ENCODE peak calls at places on chromosomes 3 and 15, in nine cellular contexts. Y is mesendoderm; R is heart right ventricle; O is A549; N is CD4-positive, CD25-positive, alpha-beta regulatory T cell; C is PC-9; P is colonic mucosa; Z is SJSA1; I is spleen. U is an unnamed sample. For H3K4me1, the result is how much of the 10 kb centered on the place peaks cover.

GRCh38 chr3:15557511-15557946 is 36.0 kb upstream of the COLQ start:
- DNase-seq in O (peak), C (peak), R (no peak), N (peak), Z (peak), I (no peak), P (peak), Y (peak), U (peak)

GRCh38 chr3:113148307-113148703 is 63.1 kb upstream of the BOC start:
- DNase-seq in C (peak), O (no peak), Z (no peak), I (no peak), Y (no peak), P (peak), R (no peak), N (no peak), U (no peak)

GRCh38 chr15:52620496-52620895 is 51.7 kb upstream of the ARPP19 start:
- DNase-seq in N (no peak), O (no peak), C (no peak), P (no peak), R (no peak), I (no peak), Z (no peak), Y (no peak), U (no peak)

GRCh38 chr3:13191016-13191415 is 117.8 kb upstream of the IQSEC1 start:
- DNase-seq in C (no peak), P (no peak), R (no peak), Z (no peak), Y (no peak), N (no peak), I (no peak), O (no peak), U (no peak)

GRCh38 chr15:52483712-52484111 is 45.0 kb downstream of the MYO5A start:
- DNase-seq in C (no peak), P (no peak), I (no peak), O (no peak), Z (peak), Y (no peak), R (no peak), N (no peak), U (no peak)

GRCh38 chr15:36053746-36054145 is 507.8 kb upstream of the DPH6 start:
- DNase-seq in P (no peak), C (no peak), I (no peak), R (no peak), Y (no peak), N (no peak), O (no peak), Z (no peak), U (no peak)

GRCh38 chr15:63833246-63833696 is 477 bp downstream of the HERC1 start:
- DNase-seq in Z (no peak), C (peak), Y (peak), R (peak), P (peak), O (no peak), I (peak), N (peak), U (peak)

GRCh38 chr15:80476036-80476435 is 71.9 kb downstream of the ARNT2 start:
- DNase-seq in Y (no peak), I (no peak), O (no peak), Z (no peak), R (no peak), P (no peak), C (no peak), N (no peak), U (no peak)

GRCh38 chr3:58659051-58659675 is 7.4 kb downstream of the FAM3D start:
- DNase-seq in P (peak), C (peak), O (peak), Y (peak), Z (no peak), R (no peak), I (no peak), N (no peak), U (no peak)

GRCh38 chr3:45786801-45787495 is 9.4 kb downstream of the SLC6A20 start:
- DNase-seq in R (no peak), N (no peak), O (no peak), P (peak), Y (no peak), Z (no peak), C (no peak), I (no peak), U (no peak)

GRCh38 chr3:71247948-71248315 is 335.6 kb downstream of the FOXP1 start:
- DNase-seq in Y (no peak), P (no peak), I (no peak), R (no peak), O (no peak), Z (no peak), N (no peak), C (no peak), U (no peak)

GRCh38 chr15:65056868-65057548 is 10.8 kb downstream of the RASL12 start:
- DNase-seq in O (peak), I (no peak), Y (no peak), R (no peak), N (no peak), C (peak), P (peak), Z (peak), U (no peak)

GRCh38 chr3:52228266-52228665 is 2.8 kb upstream of the TLR9 start:
- DNase-seq in C (no peak), P (no peak), I (no peak), N (no peak), Y (no peak), R (no peak), Z (no peak), O (no peak), U (no peak)

GRCh38 chr3:143736651-143737050 is 111.6 kb downstream of the SLC9A9 start:
- DNase-seq in C (no peak), Y (no peak), O (no peak), P (no peak), I (no peak), R (no peak), Z (no peak), N (no peak), U (no peak)

GRCh38 chr3:158330820-158331219 is 220.9 kb downstream of the RSRC1 start:
- DNase-seq in R (no peak), I (no peak), Y (peak), O (no peak), P (no peak), N (no peak), C (no peak), Z (no peak), U (no peak)

GRCh38 chr3:192186508-192186907 is 540.8 kb downstream of the FGF12 start:
- DNase-seq in Z (no peak), C (no peak), Y (no peak), N (no peak), I (no peak), O (no peak), R (no peak), P (no peak), U (no peak)

GRCh38 chr3:182490601-182491485 is 302.5 kb upstream of the ATP11B start:
- DNase-seq in N (no peak), Y (peak), P (peak), C (peak), O (peak), R (no peak), Z (peak), I (no peak), U (no peak)

GRCh38 chr15:82651708-82652107 is 4.5 kb upstream of the CPEB1 start:
- DNase-seq in N (no peak), Z (no peak), C (no peak), P (no peak), I (no peak), O (no peak), R (no peak), Y (no peak), U (no peak)

GRCh38 chr3:23113455-23114171 is 89.5 kb upstream of the UBE2E2 start:
- DNase-seq in Z (no peak), I (no peak), Y (no peak), O (peak), N (no peak), R (no peak), C (no peak), P (no peak), U (no peak)

GRCh38 chr15:45134046-45134445 is 4.3 kb downstream of the DUOX1 start:
- DNase-seq in Z (no peak), Y (no peak), C (no peak), O (no peak), R (no peak), N (no peak), I (no peak), P (no peak), U (no peak)

GRCh38 chr3:120180731-120181412 is 86.6 kb upstream of the GSK3B start:
- DNase-seq in Y (no peak), P (no peak), C (no peak), O (no peak), N (no peak), R (no peak), I (no peak), Z (no peak), U (no peak)

GRCh38 chr3:84959470-84960380 is 936 bp downstream of the CADM2 start:
- DNase-seq in Z (no peak), P (no peak), I (peak), O (no peak), Y (peak), R (no peak), C (no peak), N (no peak), U (no peak)

GRCh38 chr3:29426302-29427226 is 145.7 kb downstream of the RBMS3 start:
- DNase-seq in C (no peak), Y (no peak), N (no peak), I (no peak), R (no peak), O (no peak), P (no peak), Z (no peak), U (no peak)

GRCh38 chr15:56245871-56246814 is 2.5 kb upstream of the RFX7 start:
- DNase-seq in C (peak), O (peak), Z (peak), N (peak), R (peak), P (peak), Y (peak), I (peak), U (peak)

GRCh38 chr15:56244237-56244810 is 645 bp upstream of the RFX7 start:
- DNase-seq in N (no peak), P (peak), Y (peak), O (peak), Z (peak), R (peak), C (peak), I (peak), U (peak)

GRCh38 chr15:56243774-56244236 is at the start of gene RFX7:
- DNase-seq in R (peak), O (peak), C (peak), Y (peak), I (peak), P (peak), N (peak), Z (no peak), U (peak)

GRCh38 chr15:56243117-56243773 is 434 bp downstream of the RFX7 start:
- DNase-seq in R (peak), O (peak), C (peak), N (peak), I (peak), Y (peak), Z (peak), P (peak), U (peak)

GRCh38 chr15:56244811-56245576 is 1.3 kb upstream of the RFX7 start:
- DNase-seq in C (peak), P (peak), Y (peak), R (peak), I (peak), Z (peak), O (no peak), N (peak), U (peak)
- H3K4me1 ChIP-seq in C (under half), P (under half), Y (under half), R (under half), I (under half), Z (under half), O (under half), N (under half), U (under half)

DNA sequence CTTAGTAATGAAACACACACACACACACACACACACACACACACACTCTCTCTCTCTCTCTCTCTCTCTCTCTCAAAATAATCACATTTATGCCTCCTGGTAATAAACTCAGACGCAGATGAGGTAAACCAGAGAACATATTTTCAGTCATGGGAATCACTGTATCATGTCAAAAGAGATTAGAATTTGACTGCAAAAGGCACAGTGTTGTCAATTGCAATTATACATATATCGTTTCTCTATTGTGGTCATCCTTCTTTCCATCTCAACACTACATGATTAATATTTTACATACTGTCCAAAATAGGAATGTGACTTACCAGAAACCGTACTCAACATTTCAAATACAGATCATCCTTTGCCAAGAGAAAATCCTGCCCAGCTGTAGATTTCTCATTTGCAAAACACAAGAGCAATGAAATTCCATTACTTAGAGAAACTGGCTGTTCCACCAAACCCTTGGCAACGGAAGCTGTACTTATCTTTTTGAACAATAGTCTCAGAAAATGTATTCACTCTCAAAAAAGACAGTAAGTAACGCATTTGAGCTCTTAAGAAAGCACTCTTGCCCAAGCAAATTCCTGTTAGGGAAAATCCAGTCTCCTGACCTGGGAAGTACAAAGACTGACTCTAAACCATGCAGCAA is 24.3 kb downstream of the PDZRN3 start:
- DNase-seq in C (no peak), R (no peak), N (no peak), P (no peak), O (no peak), I (no peak), Z (no peak), Y (no peak), U (no peak)
- H3K27ac ChIP-seq in C (no peak), R (no peak), N (no peak), P (no peak), O (no peak), I (no peak), Z (no peak), Y (no peak), U (no peak)

DNA sequence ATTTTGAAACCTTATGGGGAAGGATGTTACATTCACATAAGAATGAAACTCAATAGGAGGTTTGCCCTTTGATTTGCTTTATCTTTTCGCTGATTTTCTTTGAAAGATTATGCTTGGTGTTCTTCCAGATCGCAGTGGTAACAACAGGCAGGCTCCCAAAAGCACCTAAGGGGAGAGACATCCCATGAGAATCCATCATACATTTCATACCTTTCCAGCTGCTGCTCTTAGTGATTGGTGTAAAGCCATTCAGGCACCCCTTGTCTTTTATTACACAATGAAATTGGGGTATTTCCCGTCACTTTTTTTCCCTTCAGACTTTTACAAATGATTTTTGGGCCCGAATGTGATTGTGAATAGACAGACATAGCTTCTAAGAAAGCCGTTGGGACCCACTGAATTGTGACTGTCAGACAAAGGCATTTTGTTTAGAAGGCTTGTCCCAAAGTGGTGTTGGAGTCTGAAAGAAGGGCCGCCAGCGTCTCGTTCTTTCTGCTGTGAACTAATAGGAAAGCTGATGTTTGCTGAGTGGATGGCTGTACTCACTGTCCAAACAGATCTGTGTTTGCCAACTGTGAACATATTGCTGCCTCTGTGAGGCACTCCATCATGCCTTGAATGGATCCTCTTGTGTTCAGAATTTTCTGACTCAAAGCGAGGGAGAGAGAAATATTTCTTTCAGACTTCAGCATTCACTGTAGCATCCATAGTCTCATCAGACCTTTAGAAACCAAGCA is 164.3 kb downstream of the FNDC3B start:
- DNase-seq in N (no peak), R (no peak), O (peak), I (no peak), P (peak), C (no peak), Y (no peak), Z (no peak), U (no peak)
- H3K4me1 ChIP-seq in N (under half), R (half or more), O (half or more), I (under half), P (under half), C (under half), Y (under half), Z (under half), U (under half)

DNA sequence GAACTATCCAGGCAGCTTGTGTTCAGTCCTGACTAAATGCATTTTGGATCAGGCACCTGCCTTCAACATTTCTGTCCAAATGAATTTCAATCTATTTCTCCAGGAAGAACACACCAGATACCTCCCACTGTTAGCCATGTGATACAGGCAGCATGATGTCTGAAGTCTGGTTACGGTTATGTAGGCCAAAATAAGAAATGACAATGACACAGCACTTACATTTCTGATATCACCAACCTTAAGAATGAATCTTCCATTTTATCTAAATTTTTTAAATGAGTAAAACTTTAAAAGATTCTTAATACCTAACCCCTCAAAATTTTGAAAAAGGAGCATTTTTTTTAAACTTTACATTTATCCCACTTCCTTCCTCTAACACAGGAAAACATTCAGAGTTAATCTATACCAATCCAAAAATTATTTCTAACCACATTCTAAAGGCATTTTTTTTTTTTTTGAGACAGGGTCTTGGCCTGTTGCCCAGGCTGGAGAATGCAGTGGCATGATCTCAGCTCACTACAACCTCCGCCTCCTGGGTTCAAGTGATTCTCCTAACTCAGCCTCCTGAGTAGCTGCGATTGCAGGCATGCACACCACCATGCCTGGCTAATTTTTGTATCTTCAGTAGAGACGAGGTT is at the start of gene MAP4:
- DNase-seq in I (no peak), O (peak), R (no peak), Z (peak), P (no peak), N (no peak), C (peak), Y (no peak), U (no peak)
- H3K27ac ChIP-seq in I (peak), O (peak), R (peak), Z (peak), P (peak), N (no peak), C (peak), Y (no peak), U (no peak)

GRCh38 chr15:90411176-90411575 is 23.1 kb downstream of the IQGAP1 start:
- DNase-seq in C (no peak), Z (no peak), P (no peak), N (no peak), Y (peak), I (no peak), O (no peak), R (no peak), U (no peak)
- H3K4me1 ChIP-seq in C (half or more), Z (under half), P (under half), N (half or more), Y (under half), I (half or more), O (half or more), R (half or more), U (under half)

DNA sequence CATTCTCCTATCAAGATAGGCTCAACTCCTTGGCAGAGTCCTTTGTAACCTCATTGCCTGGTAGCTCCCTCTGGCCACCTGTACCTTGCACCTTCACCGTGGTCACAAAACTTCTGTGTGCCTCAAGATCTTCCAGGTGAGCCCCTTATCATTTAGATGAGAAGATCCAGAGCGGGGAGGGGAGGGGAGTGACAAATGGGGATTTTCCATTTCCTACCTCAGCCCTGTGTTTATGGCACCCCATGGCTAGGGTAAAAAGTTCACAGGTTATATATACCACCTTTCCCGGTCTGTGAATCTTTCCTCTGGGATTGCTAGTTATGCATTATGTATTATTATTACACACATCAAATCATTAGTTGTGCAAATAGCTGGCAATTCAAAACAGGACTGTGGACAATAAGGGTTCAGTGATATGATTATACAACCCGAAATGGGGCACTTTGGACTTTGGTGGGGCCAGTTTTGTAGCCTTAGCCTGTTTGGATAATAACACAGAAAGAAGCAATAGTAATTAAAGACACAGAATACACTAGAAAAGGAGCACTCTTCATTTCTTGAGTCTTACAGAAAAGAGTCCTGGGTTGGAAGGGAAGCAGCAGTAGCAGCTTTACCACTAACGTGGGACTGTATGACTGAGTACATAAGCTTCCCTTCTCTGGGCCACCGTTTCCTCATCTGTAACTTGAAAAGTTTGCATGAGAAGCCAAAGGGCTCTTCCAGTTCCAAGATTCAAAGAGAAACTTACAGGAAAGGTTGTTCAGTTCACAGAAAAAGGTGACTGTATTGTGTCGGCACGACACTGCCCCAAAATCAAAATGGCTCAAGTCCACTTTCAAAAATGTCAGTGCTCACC is 7.1 kb downstream of the TLE3 start:
- DNase-seq in I (no peak), Y (peak), C (no peak), P (peak), R (no peak), N (no peak), Z (no peak), O (no peak), U (no peak)
- H3K27ac ChIP-seq in I (no peak), Y (no peak), C (no peak), P (peak), R (no peak), N (no peak), Z (no peak), O (no peak), U (no peak)

GRCh38 chr3:50160561-50160983 is 5.4 kb downstream of the SEMA3F start:
- DNase-seq in Z (no peak), R (peak), N (no peak), O (no peak), P (no peak), I (no peak), C (peak), Y (peak), U (no peak)

GRCh38 chr3:50161320-50161719 is 6.2 kb downstream of the SEMA3F start:
- DNase-seq in Y (no peak), R (no peak), N (no peak), Z (no peak), C (peak), I (no peak), P (peak), O (no peak), U (no peak)

GRCh38 chr3:50163572-50163971 is 8.4 kb downstream of the SEMA3F start:
- DNase-seq in I (no peak), Z (no peak), Y (no peak), R (no peak), P (no peak), C (no peak), N (no peak), O (no peak), U (no peak)

GRCh38 chr3:50164056-50164455 is 8.9 kb downstream of the SEMA3F start:
- DNase-seq in R (peak), P (peak), Y (no peak), N (no peak), Z (no peak), C (peak), O (peak), I (no peak), U (no peak)

GRCh38 chr3:50162034-50162883 is 7.1 kb downstream of the SEMA3F start:
- DNase-seq in C (no peak), O (no peak), Y (no peak), P (no peak), R (no peak), N (no peak), Z (no peak), I (no peak), U (no peak)
- H3K4me1 ChIP-seq in C (under half), O (half or more), Y (under half), P (under half), R (half or more), N (under half), Z (under half), I (half or more), U (under half)

GRCh38 chr3:62863648-62864047 is 11.6 kb downstream of the CADPS start:
- DNase-seq in O (no peak), Y (peak), R (no peak), Z (no peak), C (no peak), P (no peak), I (no peak), N (no peak), U (no peak)
- H3K27ac ChIP-seq in O (no peak), Y (no peak), R (no peak), Z (no peak), C (no peak), P (no peak), I (no peak), N (no peak), U (no peak)